ENCODE peak calls at places on chromosomes 4 and X, in four cellular contexts. W is breast epithelium, Z is stomach, D is HepG2. Q is an unnamed sample.

GRCh38 chr4:155707251-155707650 is 40.6 kb downstream of the GUCY1A1 start:
- DNase-seq in D (no peak), Z (no peak), W (no peak), Q (no peak)

GRCh38 chrX:71814123-71814912 is 51.2 kb downstream of the CXorf49B start:
- DNase-seq in D (no peak), Z (no peak), W (no peak), Q (no peak)

GRCh38 chr4:173413043-173413442 is 14.1 kb upstream of the SCRG1 start:
- DNase-seq in W (no peak), D (no peak), Z (no peak), Q (peak)

GRCh38 chr4:185590982-185591381 is 55.7 kb upstream of the PDLIM3 start:
- DNase-seq in W (no peak), D (no peak), Z (no peak), Q (no peak)

GRCh38 chr4:147678796-147679549 is 5.0 kb downstream of the PRMT9 start:
- DNase-seq in Z (no peak), D (peak), W (no peak), Q (no peak)

GRCh38 chrX:31057691-31058090 is 14.2 kb downstream of the FTHL17 start:
- DNase-seq in D (no peak), W (no peak), Z (no peak), Q (no peak)

GRCh38 chrX:111914398-111915092 is 38.6 kb downstream of the TRPC5OS start:
- DNase-seq in Z (no peak), W (no peak), D (no peak), Q (peak)

GRCh38 chrX:39848900-39849299 is 248.9 kb downstream of the BCOR start:
- DNase-seq in W (no peak), Z (no peak), D (no peak), Q (no peak)

GRCh38 chrX:46796574-46797191 is 37.8 kb upstream of the SLC9A7 start:
- DNase-seq in W (peak), Z (peak), D (peak), Q (peak)

GRCh38 chr4:152385551-152385950 is 150.3 kb downstream of the FBXW7 start:
- DNase-seq in Z (no peak), D (no peak), W (no peak), Q (no peak)

GRCh38 chr4:8506373-8507250 is 66.0 kb downstream of the TRMT44 start:
- DNase-seq in W (peak), D (no peak), Z (no peak), Q (no peak)

GRCh38 chr4:182142146-182143085 is 100.8 kb upstream of the TENM3 start:
- DNase-seq in D (no peak), Z (no peak), W (no peak), Q (no peak)

GRCh38 chrX:56564921-56565861 is 1.8 kb downstream of the UBQLN2 start:
- DNase-seq in D (peak), W (no peak), Z (no peak), Q (no peak)

GRCh38 chrX:22310779-22311178 is 38.1 kb downstream of the CBLL2 start:
- DNase-seq in W (no peak), Z (no peak), D (no peak), Q (no peak)

GRCh38 chr4:106627071-106627470 is 258.5 kb upstream of the GIMD1 start:
- DNase-seq in Z (no peak), D (no peak), W (no peak), Q (no peak)

GRCh38 chrX:9207142-9207541 is 173.2 kb upstream of the FAM9B start:
- DNase-seq in Z (no peak), W (no peak), D (no peak), Q (no peak)

GRCh38 chr4:105909699-105910340 is 14.5 kb downstream of the NPNT start:
- DNase-seq in Z (no peak), D (no peak), W (no peak), Q (no peak)

GRCh38 chrX:135424469-135424868 is 2.7 kb downstream of the SMIM10L2A start:
- DNase-seq in W (no peak), D (no peak), Z (no peak), Q (no peak)

GRCh38 chr4:99586322-99586721 is 11.7 kb downstream of the MTTP start:
- DNase-seq in Z (no peak), D (no peak), W (no peak), Q (no peak)

GRCh38 chrX:102339312-102340298 is 92.6 kb downstream of the NXF2 start:
- DNase-seq in W (no peak), Z (no peak), D (no peak), Q (no peak)

GRCh38 chr4:46955601-46956000 is 37.8 kb downstream of the GABRA4 start:
- DNase-seq in Z (no peak), W (no peak), D (no peak), Q (no peak)

GRCh38 chr4:2222838-2223237 is 19.1 kb downstream of the HAUS3 start:
- DNase-seq in D (no peak), W (no peak), Z (no peak), Q (no peak)

GRCh38 chrX:15601932-15602331 is 1.2 kb upstream of the ACE2 start:
- DNase-seq in D (peak), Z (no peak), W (no peak), Q (no peak)

GRCh38 chrX:2711441-2711840 is 20.3 kb downstream of the CD99 start:
- DNase-seq in Z (no peak), D (no peak), W (no peak), Q (no peak)

GRCh38 chr4:7658297-7659204 is 223.8 kb upstream of the PSAPL1 start:
- DNase-seq in D (peak), W (no peak), Z (no peak), Q (no peak)

GRCh38 chr4:85823295-85823694 is 348.3 kb downstream of the ARHGAP24 start:
- DNase-seq in D (no peak), Z (no peak), W (no peak), Q (no peak)

DNA sequence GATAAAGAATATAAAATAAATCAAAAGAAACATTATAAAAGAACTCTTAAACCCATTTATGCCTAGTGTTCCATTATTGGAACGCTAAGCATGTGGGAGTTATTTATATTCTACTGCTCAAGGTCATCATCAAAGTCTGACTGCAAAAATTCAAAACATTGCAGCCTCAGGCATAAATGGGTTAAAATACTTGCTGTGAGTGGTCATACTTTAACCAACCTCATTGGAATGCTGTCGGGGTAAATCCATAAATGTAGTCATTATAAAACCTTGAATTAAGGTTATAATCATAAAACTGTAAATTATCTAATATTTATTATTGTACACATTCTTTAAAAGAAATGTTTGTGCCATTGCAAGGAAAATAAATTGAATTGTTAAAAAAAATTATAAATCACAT is 55.0 kb downstream of the RPS6KA6 start:
- DNase-seq in W (no peak), Z (no peak), D (no peak), Q (no peak)
- TF ChIP-seq POLR2AphosphoS5 in W (no peak), Z (no peak), D (no peak), Q (no peak)

GRCh38 chrX:5031792-5032191 is 1196.9 kb downstream of the NLGN4X start:
- DNase-seq in Z (no peak), W (no peak), D (no peak), Q (no peak)
- TF ChIP-seq POLR2AphosphoS5 in Z (no peak), W (no peak), D (no peak), Q (no peak)

GRCh38 chr4:168629561-168629960 is 132.7 kb downstream of the PALLD start:
- DNase-seq in Z (no peak), D (no peak), W (no peak), Q (no peak)

GRCh38 chr4:168632246-168632832 is 135.5 kb downstream of the PALLD start:
- DNase-seq in D (no peak), Z (no peak), W (no peak), Q (no peak)

GRCh38 chr4:168630445-168631187 is 133.8 kb downstream of the PALLD start:
- DNase-seq in D (no peak), Z (no peak), W (no peak), Q (no peak)

GRCh38 chr4:168633071-168633470 is 136.2 kb downstream of the PALLD start:
- DNase-seq in W (no peak), D (no peak), Z (no peak), Q (no peak)

GRCh38 chr4:168631241-168632151 is 134.6 kb downstream of the PALLD start:
- DNase-seq in W (peak), Z (peak), D (no peak), Q (no peak)
- TF ChIP-seq POLR2AphosphoS5 in W (peak), Z (no peak), D (no peak), Q (no peak)

GRCh38 chrX:13287816-13288215 is 32.0 kb downstream of the ATXN3L start:
- DNase-seq in D (no peak), Z (no peak), W (no peak), Q (no peak)
- TF ChIP-seq POLR2AphosphoS5 in D (no peak), Z (no peak), W (no peak), Q (no peak)

GRCh38 chr4:141346144-141346543 is 125.4 kb downstream of the ZNF330 start:
- DNase-seq in W (no peak), D (peak), Z (no peak), Q (no peak)
- TF ChIP-seq POLR2AphosphoS5 in W (no peak), D (no peak), Z (no peak), Q (no peak)

DNA sequence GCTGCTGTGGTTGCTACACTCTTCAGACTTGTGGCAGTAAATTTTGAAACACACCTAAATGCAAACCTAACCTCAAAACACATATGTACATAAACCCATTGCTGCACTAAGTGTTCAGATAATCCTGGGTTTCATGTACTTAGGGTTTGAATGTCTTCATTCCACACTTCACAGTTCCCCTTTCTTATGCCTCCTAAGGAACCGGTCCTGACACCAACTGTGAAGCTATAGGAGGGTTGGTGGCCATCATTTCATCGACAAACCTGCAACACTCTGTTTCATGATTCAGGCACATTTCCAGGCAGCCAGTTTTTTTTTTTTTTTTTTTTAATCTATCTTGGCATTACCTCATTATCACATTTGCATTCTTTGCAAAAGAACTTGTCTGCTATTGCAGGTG is 3.2 kb downstream of the STOX2 start:
- DNase-seq in W (no peak), Z (no peak), D (no peak), Q (no peak)
- TF ChIP-seq POLR2AphosphoS5 in W (no peak), Z (no peak), D (no peak), Q (no peak)